ENCODE peak calls at places on chromosomes 2 and 18, in nine cellular contexts. One of them, this sample, is unnamed. For H3K36me3, the result is how much of the 10 kb centered on the place peaks cover.

GRCh38 chr2:44310287-44310686 is 35.0 kb downstream of the SLC3A1 start:
- DNase-seq in Panc1: no peak
- DNase-seq in breast epithelium: no peak
- DNase-seq in stomach: no peak
- DNase-seq in sigmoid colon: no peak
- DNase-seq in H1: no peak
- DNase-seq in HCT116: no peak
- DNase-seq in prostate gland: no peak
- DNase-seq in HepG2: no peak
- DNase-seq in this sample: no peak

GRCh38 chr2:86216577-86217555 is 17.6 kb downstream of the MRPL35 start:
- DNase-seq in Panc1: no peak
- DNase-seq in breast epithelium: no peak
- DNase-seq in stomach: no peak
- DNase-seq in sigmoid colon: no peak
- DNase-seq in H1: no peak
- DNase-seq in HCT116: no peak
- DNase-seq in prostate gland: no peak
- DNase-seq in HepG2: no peak
- DNase-seq in this sample: no peak

GRCh38 chr18:26088482-26088881 is 1.9 kb downstream of the SS18 start:
- DNase-seq in Panc1: no peak
- DNase-seq in breast epithelium: no peak
- DNase-seq in stomach: no peak
- DNase-seq in sigmoid colon: no peak
- DNase-seq in H1: no peak
- DNase-seq in HCT116: no peak
- DNase-seq in prostate gland: no peak
- DNase-seq in HepG2: no peak
- DNase-seq in this sample: no peak

GRCh38 chr2:121596221-121597080 is 52.8 kb downstream of the CLASP1 start:
- DNase-seq in Panc1: peak
- DNase-seq in breast epithelium: no peak
- DNase-seq in stomach: no peak
- DNase-seq in sigmoid colon: no peak
- DNase-seq in H1: no peak
- DNase-seq in HCT116: peak
- DNase-seq in prostate gland: peak
- DNase-seq in HepG2: peak
- DNase-seq in this sample: peak

GRCh38 chr2:135202751-135203150 is 150.7 kb downstream of the RAB3GAP1 start:
- DNase-seq in Panc1: no peak
- DNase-seq in breast epithelium: no peak
- DNase-seq in stomach: no peak
- DNase-seq in sigmoid colon: no peak
- DNase-seq in H1: no peak
- DNase-seq in HCT116: no peak
- DNase-seq in prostate gland: no peak
- DNase-seq in HepG2: no peak
- DNase-seq in this sample: no peak

GRCh38 chr18:41150316-41150715 is 804.7 kb upstream of the PIK3C3 start:
- DNase-seq in Panc1: no peak
- DNase-seq in breast epithelium: no peak
- DNase-seq in stomach: no peak
- DNase-seq in sigmoid colon: no peak
- DNase-seq in H1: no peak
- DNase-seq in HCT116: no peak
- DNase-seq in prostate gland: no peak
- DNase-seq in HepG2: no peak
- DNase-seq in this sample: no peak

GRCh38 chr18:9711361-9712129 is 3.4 kb downstream of the RAB31 start:
- DNase-seq in Panc1: no peak
- DNase-seq in breast epithelium: peak
- DNase-seq in stomach: no peak
- DNase-seq in sigmoid colon: peak
- DNase-seq in H1: no peak
- DNase-seq in HCT116: no peak
- DNase-seq in prostate gland: no peak
- DNase-seq in HepG2: no peak
- DNase-seq in this sample: peak

GRCh38 chr2:167572895-167573294 is 674.5 kb downstream of the STK39 start:
- DNase-seq in Panc1: no peak
- DNase-seq in breast epithelium: no peak
- DNase-seq in stomach: no peak
- DNase-seq in sigmoid colon: no peak
- DNase-seq in H1: no peak
- DNase-seq in HCT116: no peak
- DNase-seq in prostate gland: no peak
- DNase-seq in HepG2: no peak
- DNase-seq in this sample: no peak

GRCh38 chr2:24544456-24545115 is 53.5 kb downstream of the NCOA1 start:
- DNase-seq in Panc1: no peak
- DNase-seq in breast epithelium: no peak
- DNase-seq in stomach: no peak
- DNase-seq in sigmoid colon: no peak
- DNase-seq in H1: no peak
- DNase-seq in HCT116: no peak
- DNase-seq in prostate gland: no peak
- DNase-seq in HepG2: no peak
- DNase-seq in this sample: no peak

GRCh38 chr2:179571141-179571713 is 290.2 kb downstream of the ZNF385B start:
- DNase-seq in Panc1: no peak
- DNase-seq in breast epithelium: no peak
- DNase-seq in stomach: no peak
- DNase-seq in sigmoid colon: no peak
- DNase-seq in H1: no peak
- DNase-seq in HCT116: no peak
- DNase-seq in prostate gland: no peak
- DNase-seq in HepG2: no peak
- DNase-seq in this sample: no peak

GRCh38 chr2:90069290-90069894 is 1377.9 kb downstream of the RPIA start:
- DNase-seq in Panc1: peak
- DNase-seq in breast epithelium: no peak
- DNase-seq in stomach: peak
- DNase-seq in sigmoid colon: no peak
- DNase-seq in H1: peak
- DNase-seq in HCT116: no peak
- DNase-seq in prostate gland: no peak
- DNase-seq in HepG2: peak
- DNase-seq in this sample: peak

GRCh38 chr2:31235504-31235902 is 1.6 kb downstream of the EHD3 start:
- DNase-seq in Panc1: no peak
- DNase-seq in breast epithelium: no peak
- DNase-seq in stomach: no peak
- DNase-seq in sigmoid colon: no peak
- DNase-seq in H1: peak
- DNase-seq in HCT116: no peak
- DNase-seq in prostate gland: no peak
- DNase-seq in HepG2: no peak
- DNase-seq in this sample: no peak

GRCh38 chr2:241944821-241945220 is 75.3 kb downstream of the RTP5 start:
- DNase-seq in Panc1: no peak
- DNase-seq in breast epithelium: no peak
- DNase-seq in stomach: peak
- DNase-seq in sigmoid colon: no peak
- DNase-seq in H1: no peak
- DNase-seq in HCT116: no peak
- DNase-seq in prostate gland: no peak
- DNase-seq in HepG2: no peak
- DNase-seq in this sample: no peak

GRCh38 chr2:241040081-241040803 is 41.8 kb downstream of the SNED1 start:
- DNase-seq in Panc1: no peak
- DNase-seq in breast epithelium: peak
- DNase-seq in stomach: no peak
- DNase-seq in sigmoid colon: peak
- DNase-seq in H1: no peak
- DNase-seq in HCT116: no peak
- DNase-seq in prostate gland: no peak
- DNase-seq in HepG2: no peak
- DNase-seq in this sample: peak

GRCh38 chr18:48563027-48563426 is 24.2 kb downstream of the CTIF start:
- DNase-seq in Panc1: no peak
- DNase-seq in breast epithelium: no peak
- DNase-seq in stomach: no peak
- DNase-seq in sigmoid colon: no peak
- DNase-seq in H1: no peak
- DNase-seq in HCT116: no peak
- DNase-seq in prostate gland: no peak
- DNase-seq in HepG2: no peak
- DNase-seq in this sample: no peak

GRCh38 chr2:159968282-159968900 is 94.0 kb downstream of the PLA2R1 start:
- DNase-seq in Panc1: no peak
- DNase-seq in breast epithelium: no peak
- DNase-seq in stomach: no peak
- DNase-seq in sigmoid colon: no peak
- DNase-seq in H1: no peak
- DNase-seq in HCT116: peak
- DNase-seq in prostate gland: no peak
- DNase-seq in HepG2: peak
- DNase-seq in this sample: no peak

GRCh38 chr18:3495691-3496090 is 45.7 kb downstream of the TGIF1 start:
- DNase-seq in Panc1: no peak
- DNase-seq in breast epithelium: no peak
- DNase-seq in stomach: no peak
- DNase-seq in sigmoid colon: no peak
- DNase-seq in H1: no peak
- DNase-seq in HCT116: no peak
- DNase-seq in prostate gland: no peak
- DNase-seq in HepG2: no peak
- DNase-seq in this sample: no peak

GRCh38 chr2:109033171-109033570 is 44.2 kb upstream of the EDAR start:
- DNase-seq in Panc1: no peak
- DNase-seq in breast epithelium: no peak
- DNase-seq in stomach: no peak
- DNase-seq in sigmoid colon: no peak
- DNase-seq in H1: no peak
- DNase-seq in HCT116: no peak
- DNase-seq in prostate gland: no peak
- DNase-seq in HepG2: no peak
- DNase-seq in this sample: no peak

GRCh38 chr2:8544168-8544785 is 137.6 kb upstream of the ID2 start:
- DNase-seq in Panc1: no peak
- DNase-seq in breast epithelium: no peak
- DNase-seq in stomach: no peak
- DNase-seq in sigmoid colon: no peak
- DNase-seq in H1: no peak
- DNase-seq in HCT116: no peak
- DNase-seq in prostate gland: no peak
- DNase-seq in HepG2: no peak
- DNase-seq in this sample: no peak

GRCh38 chr2:29618024-29618423 is 303.4 kb downstream of the ALK start:
- DNase-seq in Panc1: no peak
- DNase-seq in breast epithelium: no peak
- DNase-seq in stomach: no peak
- DNase-seq in sigmoid colon: no peak
- DNase-seq in H1: no peak
- DNase-seq in HCT116: no peak
- DNase-seq in prostate gland: no peak
- DNase-seq in HepG2: peak
- DNase-seq in this sample: no peak

DNA sequence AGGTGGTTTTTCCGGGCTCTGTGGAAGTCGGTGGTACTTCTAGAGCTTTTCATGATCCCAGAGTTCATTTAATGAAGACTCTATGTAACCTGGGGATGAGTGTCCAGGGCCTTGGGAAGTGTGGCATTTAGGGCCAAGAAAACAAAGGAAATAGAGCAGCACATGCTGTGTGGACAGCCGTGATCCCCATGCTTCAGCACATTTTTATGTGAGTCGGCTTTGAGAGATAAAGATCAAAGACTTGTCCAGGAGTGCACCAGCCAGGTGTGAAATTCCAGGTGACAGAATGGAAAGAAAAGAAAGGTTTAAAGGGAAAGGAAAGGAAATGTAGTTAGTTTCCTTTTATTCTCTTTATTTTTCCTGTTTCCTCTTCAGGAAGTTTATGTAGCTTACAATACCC is 258.0 kb upstream of the NRP2 start:
- DNase-seq in Panc1: no peak
- DNase-seq in breast epithelium: no peak
- DNase-seq in stomach: no peak
- DNase-seq in sigmoid colon: no peak
- DNase-seq in H1: no peak
- DNase-seq in HCT116: no peak
- DNase-seq in prostate gland: no peak
- DNase-seq in HepG2: no peak
- DNase-seq in this sample: no peak
- H3K27ac ChIP-seq in Panc1: no peak
- H3K27ac ChIP-seq in breast epithelium: no peak
- H3K27ac ChIP-seq in stomach: no peak
- H3K27ac ChIP-seq in sigmoid colon: no peak
- H3K27ac ChIP-seq in H1: no peak
- H3K27ac ChIP-seq in HCT116: no peak
- H3K27ac ChIP-seq in prostate gland: no peak
- H3K27ac ChIP-seq in HepG2: no peak
- H3K27ac ChIP-seq in this sample: no peak

GRCh38 chr2:124369181-124369580 is 344.1 kb downstream of the CNTNAP5 start:
- DNase-seq in Panc1: no peak
- DNase-seq in breast epithelium: no peak
- DNase-seq in stomach: no peak
- DNase-seq in sigmoid colon: no peak
- DNase-seq in H1: no peak
- DNase-seq in HCT116: no peak
- DNase-seq in prostate gland: no peak
- DNase-seq in HepG2: no peak
- DNase-seq in this sample: no peak
- TF ChIP-seq POLR2AphosphoS5 in Panc1: no peak
- TF ChIP-seq POLR2AphosphoS5 in breast epithelium: no peak
- TF ChIP-seq POLR2AphosphoS5 in stomach: no peak
- TF ChIP-seq POLR2AphosphoS5 in sigmoid colon: no peak
- TF ChIP-seq POLR2AphosphoS5 in H1: no peak
- TF ChIP-seq POLR2AphosphoS5 in HCT116: no peak
- TF ChIP-seq POLR2AphosphoS5 in prostate gland: no peak
- TF ChIP-seq POLR2AphosphoS5 in HepG2: no peak
- TF ChIP-seq POLR2AphosphoS5 in this sample: no peak

GRCh38 chr2:218406949-218407703 is 7.5 kb downstream of the CTDSP1 start:
- DNase-seq in Panc1: no peak
- DNase-seq in breast epithelium: peak
- DNase-seq in stomach: peak
- DNase-seq in sigmoid colon: peak
- DNase-seq in H1: no peak
- DNase-seq in HCT116: no peak
- DNase-seq in prostate gland: peak
- DNase-seq in HepG2: no peak
- DNase-seq in this sample: peak
- H3K36me3 ChIP-seq in Panc1: under half
- H3K36me3 ChIP-seq in breast epithelium: under half
- H3K36me3 ChIP-seq in stomach: under half
- H3K36me3 ChIP-seq in sigmoid colon: under half
- H3K36me3 ChIP-seq in H1: under half
- H3K36me3 ChIP-seq in HCT116: under half
- H3K36me3 ChIP-seq in prostate gland: under half
- H3K36me3 ChIP-seq in HepG2: under half
- H3K36me3 ChIP-seq in this sample: under half

DNA sequence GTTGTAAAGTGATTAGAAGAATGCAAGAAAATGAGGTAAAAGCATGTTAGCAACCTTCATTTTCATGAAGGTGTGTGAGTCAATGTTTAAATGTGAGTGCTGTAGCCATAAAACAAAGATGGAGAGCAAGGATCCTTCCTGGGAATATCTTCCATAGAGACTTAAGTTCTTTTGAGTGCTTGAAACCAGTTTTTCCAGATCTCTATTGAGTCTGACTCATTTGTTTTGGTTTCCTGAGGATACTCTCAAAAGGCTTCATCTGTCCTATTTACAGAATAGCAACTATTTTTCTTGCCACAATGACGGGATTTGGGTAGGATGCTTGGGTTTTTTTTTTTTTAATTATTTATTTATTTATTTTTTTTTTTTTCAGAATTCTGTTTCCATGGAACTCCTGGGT is 45.9 kb upstream of the ASB1 start:
- DNase-seq in Panc1: no peak
- DNase-seq in breast epithelium: no peak
- DNase-seq in stomach: no peak
- DNase-seq in sigmoid colon: no peak
- DNase-seq in H1: no peak
- DNase-seq in HCT116: peak
- DNase-seq in prostate gland: no peak
- DNase-seq in HepG2: no peak
- DNase-seq in this sample: no peak
- H3K27ac ChIP-seq in Panc1: no peak
- H3K27ac ChIP-seq in breast epithelium: no peak
- H3K27ac ChIP-seq in stomach: no peak
- H3K27ac ChIP-seq in sigmoid colon: no peak
- H3K27ac ChIP-seq in H1: no peak
- H3K27ac ChIP-seq in HCT116: peak
- H3K27ac ChIP-seq in prostate gland: no peak
- H3K27ac ChIP-seq in HepG2: no peak
- H3K27ac ChIP-seq in this sample: no peak